ENCODE peak calls at places on chromosome 3, in six cellular contexts. T, P, M, A, C and L are unnamed samples.

GRCh38 chr3:46252980-46253379 is 10.7 kb downstream of the CCR3 start:
- DNase-seq in T (no peak), P (no peak), M (no peak), A (no peak), C (no peak), L (no peak)

GRCh38 chr3:94234177-94234788 is 171.4 kb downstream of the NSUN3 start:
- DNase-seq in T (no peak), P (no peak), M (peak), A (peak), C (no peak), L (no peak)

GRCh38 chr3:20121088-20121487 is 64.9 kb downstream of the SGO1 start:
- DNase-seq in T (no peak), P (no peak), M (no peak), A (no peak), C (no peak), L (no peak)

GRCh38 chr3:63042866-63043265 is 167.7 kb upstream of the CADPS start:
- DNase-seq in T (no peak), P (no peak), M (no peak), A (no peak), C (no peak), L (no peak)

GRCh38 chr3:13135811-13136321 is 62.6 kb upstream of the IQSEC1 start:
- DNase-seq in T (no peak), P (no peak), M (no peak), A (no peak), C (no peak), L (no peak)

GRCh38 chr3:194736896-194737600 is 51.4 kb downstream of the FAM43A start:
- DNase-seq in T (no peak), P (no peak), M (no peak), A (no peak), C (no peak), L (no peak)

GRCh38 chr3:99532246-99532645 is 106.1 kb upstream of the COL8A1 start:
- DNase-seq in T (no peak), P (no peak), M (no peak), A (peak), C (no peak), L (peak)

GRCh38 chr3:51706788-51707731 is at the start of gene GRM2:
- DNase-seq in T (peak), P (peak), M (no peak), A (peak), C (no peak), L (peak)

GRCh38 chr3:143831208-143831607 is 17.1 kb downstream of the SLC9A9 start:
- DNase-seq in T (no peak), P (no peak), M (no peak), A (no peak), C (no peak), L (no peak)